ENCODE peak calls at places on chromosomes 7 and 10, in six cellular contexts. J, M, V, C, A and Q are unnamed samples.

GRCh38 chr10:73553316-73553715 is 37.8 kb downstream of the USP54 start:
- DNase-seq in V (no peak), M (no peak), C (peak; percentile 49), J (no peak), A (peak; percentile 73), Q (peak; percentile 67)

GRCh38 chr7:30968747-30969603 is 5.2 kb downstream of the GHRHR start:
- DNase-seq in M (no peak), J (no peak), V (no peak), A (no peak), C (no peak), Q (no peak)

GRCh38 chr7:133534816-133535215 is 281.9 kb downstream of the EXOC4 start:
- DNase-seq in A (no peak), M (no peak), V (no peak), J (no peak), C (no peak), Q (no peak)

GRCh38 chr7:37310322-37311080 is 138.2 kb downstream of the ELMO1 start:
- DNase-seq in M (no peak), C (no peak), V (no peak), J (no peak), A (no peak), Q (no peak)

GRCh38 chr10:126549326-126549725 is 121.2 kb downstream of the C10orf90 start:
- DNase-seq in A (no peak), J (no peak), C (no peak), V (peak; percentile 30), M (no peak), Q (no peak)

GRCh38 chr7:35241431-35241830 is 12.5 kb downstream of the TBX20 start:
- DNase-seq in J (no peak), C (no peak), V (no peak), A (no peak), M (no peak), Q (no peak)

GRCh38 chr10:16155761-16156322 is 281.0 kb upstream of the PTER start:
- DNase-seq in J (peak; percentile 8), M (no peak), A (no peak), V (no peak), C (peak; percentile 49), Q (no peak)

GRCh38 chr7:131302876-131303707 is 24.6 kb upstream of the MKLN1 start:
- DNase-seq in C (peak; percentile 73), J (peak; percentile 43), V (peak; percentile 62), A (no peak), M (no peak), Q (no peak)

GRCh38 chr7:112638675-112639400 is 151.4 kb downstream of the TMEM168 start:
- DNase-seq in A (no peak), C (no peak), V (no peak), M (no peak), J (no peak), Q (no peak)

GRCh38 chr7:8913687-8914086 is 480.3 kb downstream of the NXPH1 start:
- DNase-seq in C (no peak), V (no peak), M (no peak), A (no peak), J (no peak), Q (no peak)

GRCh38 chr10:71763352-71764127 is 9.8 kb downstream of the VSIR start:
- DNase-seq in V (peak; percentile 37), J (no peak), C (no peak), M (peak; percentile 43), A (no peak), Q (no peak)

GRCh38 chr10:124554085-124554858 is 92.6 kb downstream of the LHPP start:
- DNase-seq in A (no peak), V (no peak), M (no peak), C (peak; percentile 73), J (no peak), Q (no peak)

GRCh38 chr7:73831656-73832579 is 1.1 kb downstream of the CLDN4 start:
- DNase-seq in V (no peak), C (peak; percentile 95), J (peak; percentile 80), M (no peak), A (no peak), Q (no peak)

GRCh38 chr7:91657386-91658120 is 222.9 kb downstream of the MTERF1 start:
- DNase-seq in V (peak; percentile 99), C (no peak), A (no peak), J (no peak), M (peak; percentile 70), Q (peak; percentile 83)

GRCh38 chr10:85946713-85947326 is 419.8 kb downstream of the GRID1 start:
- DNase-seq in V (no peak), C (no peak), M (no peak), A (no peak), J (no peak), Q (no peak)

GRCh38 chr7:156845379-156846101 is 47.4 kb downstream of the LMBR1 start:
- DNase-seq in C (no peak), J (no peak), V (no peak), M (no peak), A (no peak), Q (no peak)

GRCh38 chr10:131832056-131832685 is 68.6 kb upstream of the PPP2R2D start:
- DNase-seq in A (no peak), C (no peak), V (no peak), J (no peak), M (no peak), Q (no peak)

GRCh38 chr7:116208919-116209318 is 1.4 kb upstream of the TES start:
- DNase-seq in A (no peak), M (no peak), V (no peak), J (no peak), C (no peak), Q (no peak)

GRCh38 chr10:128462026-128462425 is 335.8 kb upstream of the MKI67 start:
- DNase-seq in C (peak; percentile 53), M (no peak), A (no peak), J (no peak), V (no peak), Q (no peak)

GRCh38 chr7:151756076-151756731 is 120.7 kb downstream of the PRKAG2 start:
- DNase-seq in A (no peak), J (no peak), M (peak; percentile 55), V (no peak), C (no peak), Q (no peak)

GRCh38 chr7:3461923-3462322 is 160.9 kb downstream of the SDK1 start:
- DNase-seq in C (no peak), M (no peak), A (no peak), V (no peak), J (no peak), Q (no peak)

GRCh38 chr10:59625842-59626522 is 83.7 kb downstream of the SLC16A9 start:
- DNase-seq in A (peak; percentile 26), C (peak; percentile 75), V (peak; percentile 92), M (peak; percentile 58), J (peak; percentile 83), Q (no peak)

GRCh38 chr7:72437610-72438009 is 25.5 kb upstream of the CALN1 start:
- DNase-seq in A (no peak), M (no peak), C (no peak), J (no peak), V (no peak), Q (no peak)

GRCh38 chr7:78112488-78112887 is 313.9 kb downstream of the PHTF2 start:
- DNase-seq in J (no peak), M (no peak), A (no peak), V (no peak), C (no peak), Q (no peak)

GRCh38 chr10:110220383-110220782 is 13.0 kb downstream of the MXI1 start:
- DNase-seq in A (no peak), V (no peak), M (no peak), C (no peak), J (no peak), Q (no peak)

GRCh38 chr7:76037310-76037709 is 10.5 kb downstream of the STYXL1 start:
- DNase-seq in C (no peak), V (peak; percentile 39), A (peak; percentile 49), M (peak; percentile 58), J (no peak), Q (peak; percentile 69)

GRCh38 chr10:7475954-7476353 is 65.1 kb upstream of the SFMBT2 start:
- DNase-seq in C (no peak), V (no peak), M (no peak), J (no peak), A (no peak), Q (no peak)
- H3K4me3 ChIP-seq in C (no peak overlapping the region), V (no peak overlapping the region), M (no peak overlapping the region), J (no peak overlapping the region), A (no peak overlapping the region), Q (no peak overlapping the region)

DNA sequence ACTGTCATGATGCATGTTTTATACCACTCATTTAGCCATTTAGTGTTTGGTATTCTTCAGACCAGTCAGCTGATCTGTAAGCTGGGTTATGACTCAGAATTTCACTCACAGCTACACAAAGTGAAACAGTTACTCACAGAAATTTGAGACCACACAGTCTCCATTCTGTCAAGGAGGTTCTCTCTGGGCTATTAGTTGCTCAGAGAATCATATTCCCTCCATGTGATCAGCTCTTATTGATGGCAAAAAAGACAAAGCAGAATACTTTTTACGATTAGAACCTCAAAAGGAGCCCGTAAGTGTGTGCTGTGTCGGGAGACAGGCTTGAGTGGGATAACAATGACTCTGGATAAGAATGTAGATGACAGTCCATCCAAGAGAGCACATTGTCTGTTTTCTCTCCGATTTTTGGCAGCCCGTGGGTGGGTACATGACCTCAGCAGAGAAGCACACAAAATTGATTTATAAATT is 277.6 kb upstream of the SORCS1 start:
- DNase-seq in M (peak; percentile 72), J (no peak), C (no peak), V (peak; percentile 10), A (no peak), Q (peak; percentile 15)
- H3K4me3 ChIP-seq in M (no peak overlapping the region), J (no peak overlapping the region), C (no peak overlapping the region), V (no peak overlapping the region), A (no peak overlapping the region), Q (no peak overlapping the region)

DNA sequence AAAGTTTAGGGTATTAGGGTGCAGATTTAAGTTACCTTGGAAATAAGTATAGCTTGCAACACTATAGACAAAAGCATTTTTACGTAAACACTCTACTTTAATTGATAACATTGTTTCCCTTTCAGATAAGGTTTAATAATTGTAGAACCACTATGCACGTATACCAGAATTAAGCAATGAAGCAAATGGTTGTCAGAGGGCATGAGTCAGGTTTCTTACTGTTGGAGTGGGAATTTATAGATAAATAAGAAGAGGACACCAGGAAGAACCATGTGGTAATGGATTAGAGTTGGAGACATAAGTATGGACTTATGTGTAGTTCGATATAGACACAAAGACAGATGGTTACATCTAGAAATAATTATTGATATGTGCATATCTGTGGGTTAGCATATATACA is 355.6 kb downstream of the ETV1 start:
- DNase-seq in J (no peak), M (peak; percentile 23), C (no peak), V (no peak), A (no peak), Q (no peak)
- H3K4me3 ChIP-seq in J (no peak overlapping the region), M (no peak overlapping the region), C (no peak overlapping the region), V (no peak overlapping the region), A (no peak overlapping the region), Q (no peak overlapping the region)

GRCh38 chr7:99679400-99680191 is at the start of gene CYP3A5:
- DNase-seq in A (peak; percentile 25), J (peak; percentile 78), V (peak; percentile 55), M (peak; percentile 51), C (no peak), Q (no peak)
- H3K4me3 ChIP-seq in A (no peak within 1 kb of the TSS), J (no peak within 1 kb of the TSS), V (no peak within 1 kb of the TSS), M (peak within 1 kb of the TSS; percentile 41), C (no peak within 1 kb of the TSS), Q (no peak within 1 kb of the TSS)